ENCODE peak calls at places on chromosomes 12 and 14, in eight cellular contexts. K is lower lobe of right lung; C is CD8-positive, alpha-beta T cell; G is OCI-LY7; Q is upper lobe of right lung; R is endodermal cell; S is Caco-2; Z is gastrocnemius medialis. F is an unnamed sample. For H3K4me1, the result is how much of the 10 kb centered on the place peaks cover.

GRCh38 chr12:88553941-88554658 is 26.2 kb downstream of the KITLG start:
- DNase-seq in Z (no peak), G (no peak), K (no peak), C (no peak), S (no peak), R (no peak), Q (no peak), F (no peak)

GRCh38 chr14:68346540-68347232 is 446.2 kb downstream of the ZFP36L1 start:
- DNase-seq in K (no peak), R (no peak), G (no peak), Q (no peak), S (no peak), Z (no peak), C (no peak), F (no peak)

GRCh38 chr12:56622535-56622934 is 7.6 kb downstream of the BAZ2A start:
- DNase-seq in K (no peak), R (no peak), Q (no peak), Z (no peak), C (no peak), S (no peak), G (no peak), F (no peak)

GRCh38 chr12:70692681-70693288 is 55.6 kb upstream of the PTPRB start:
- DNase-seq in R (no peak), G (peak), S (no peak), C (no peak), Q (no peak), K (no peak), Z (no peak), F (no peak)

GRCh38 chr12:77924703-77925102 is 94.0 kb downstream of the NAV3 start:
- DNase-seq in Q (no peak), Z (no peak), K (no peak), G (no peak), S (no peak), C (no peak), R (no peak), F (no peak)

GRCh38 chr12:29559194-29559593 is 61.7 kb upstream of the OVCH1 start:
- DNase-seq in S (no peak), Z (no peak), R (no peak), C (no peak), Q (no peak), K (no peak), G (no peak), F (no peak)

GRCh38 chr12:91920276-91920675 is 225.4 kb downstream of the BTG1 start:
- DNase-seq in S (no peak), Q (no peak), Z (no peak), C (no peak), R (no peak), G (no peak), K (no peak), F (no peak)

GRCh38 chr12:72632286-72632685 is 360.1 kb downstream of the TRHDE start:
- DNase-seq in Q (no peak), Z (no peak), R (no peak), C (no peak), S (no peak), K (no peak), G (no peak), F (no peak)

GRCh38 chr14:101551729-101552595 is 9.3 kb upstream of the DIO3 start:
- DNase-seq in Z (no peak), R (no peak), K (no peak), C (no peak), Q (no peak), G (no peak), S (no peak), F (no peak)

GRCh38 chr12:116087399-116087798 is 190.1 kb downstream of the MED13L start:
- DNase-seq in G (no peak), S (no peak), K (no peak), Q (no peak), Z (no peak), R (no peak), C (no peak), F (no peak)

GRCh38 chr14:61174395-61175386 is 106.4 kb downstream of the TMEM30B start:
- DNase-seq in R (peak), G (no peak), Z (no peak), S (no peak), C (no peak), K (no peak), Q (no peak), F (no peak)

GRCh38 chr12:9784816-9785215 is 24.1 kb upstream of the CD69 start:
- DNase-seq in Q (no peak), C (no peak), R (no peak), K (no peak), S (no peak), Z (no peak), G (no peak), F (no peak)

GRCh38 chr12:388547-389137 is 478 bp downstream of the KDM5A start:
- DNase-seq in Z (no peak), R (no peak), K (peak), S (no peak), C (peak), G (peak), Q (peak), F (no peak)

GRCh38 chr12:106086696-106087095 is 52.1 kb downstream of the NUAK1 start:
- DNase-seq in K (no peak), Z (no peak), Q (no peak), G (no peak), S (no peak), R (no peak), C (no peak), F (no peak)

GRCh38 chr12:30694412-30694955 is 1.2 kb downstream of the IPO8 start:
- DNase-seq in S (no peak), R (peak), K (no peak), G (peak), Q (no peak), Z (no peak), C (no peak), F (no peak)

GRCh38 chr14:93044601-93045000 is 71.1 kb downstream of the ITPK1 start:
- DNase-seq in S (no peak), R (no peak), C (no peak), Q (peak), G (no peak), Z (no peak), K (peak), F (no peak)

GRCh38 chr14:97178781-97179180 is 381.6 kb downstream of the VRK1 start:
- DNase-seq in K (no peak), C (no peak), G (no peak), R (no peak), Z (no peak), Q (no peak), S (no peak), F (no peak)

GRCh38 chr12:14326699-14327098 is 38.8 kb upstream of the ATF7IP start:
- DNase-seq in C (no peak), R (no peak), S (no peak), K (no peak), Z (no peak), G (no peak), Q (no peak), F (no peak)

GRCh38 chr12:56358836-56359532 is 923 bp downstream of the STAT2 start:
- DNase-seq in K (no peak), Z (peak), C (no peak), R (peak), G (peak), S (no peak), Q (no peak), F (no peak)

GRCh38 chr14:21884995-21885394 is 211.4 kb upstream of the OR4E1 start:
- DNase-seq in C (no peak), Q (no peak), S (no peak), R (no peak), K (no peak), Z (no peak), G (no peak), F (no peak)

DNA sequence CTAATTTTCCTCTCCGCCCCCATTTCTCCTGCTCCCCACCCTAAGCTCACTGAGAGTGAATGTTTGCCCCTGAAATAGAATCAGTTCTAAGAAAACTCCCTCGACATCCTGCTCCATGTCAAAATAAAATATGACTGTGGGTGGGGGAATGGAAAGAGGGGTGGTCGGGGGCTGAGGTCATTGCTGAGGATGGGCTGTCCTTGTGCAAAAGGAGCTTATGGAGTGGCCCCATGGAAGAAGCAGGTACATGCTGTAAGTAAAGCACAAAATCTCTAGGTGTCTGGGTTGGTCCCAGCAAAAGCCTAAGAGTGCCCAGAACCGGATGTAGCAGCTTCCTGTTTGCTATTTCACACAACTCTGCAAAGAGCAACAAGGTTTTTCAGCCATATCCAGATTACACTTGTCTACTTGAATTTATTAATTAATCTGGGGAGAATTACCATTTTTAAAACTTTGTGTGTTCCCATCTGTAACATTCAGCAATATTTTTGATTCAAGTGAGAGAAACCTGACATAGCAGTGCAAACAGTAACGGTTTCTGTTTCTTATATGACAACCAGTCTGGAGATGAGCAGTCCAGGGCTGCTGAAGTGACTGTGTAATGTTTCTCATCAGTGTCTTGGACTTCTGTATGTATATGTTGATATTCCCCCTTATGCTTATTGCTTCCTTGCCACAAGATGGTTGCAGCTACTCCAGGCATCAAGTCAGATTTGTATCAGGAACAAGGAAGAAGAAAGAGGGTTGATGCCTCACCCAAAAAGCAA is 40.4 kb upstream of the GZMB start:
- DNase-seq in Q (no peak), R (no peak), S (no peak), C (no peak), Z (no peak), G (peak), K (no peak), F (no peak)
- H3K4me1 ChIP-seq in Q (under half), R (under half), S (under half), C (under half), Z (under half), G (under half), K (under half), F (under half)

DNA sequence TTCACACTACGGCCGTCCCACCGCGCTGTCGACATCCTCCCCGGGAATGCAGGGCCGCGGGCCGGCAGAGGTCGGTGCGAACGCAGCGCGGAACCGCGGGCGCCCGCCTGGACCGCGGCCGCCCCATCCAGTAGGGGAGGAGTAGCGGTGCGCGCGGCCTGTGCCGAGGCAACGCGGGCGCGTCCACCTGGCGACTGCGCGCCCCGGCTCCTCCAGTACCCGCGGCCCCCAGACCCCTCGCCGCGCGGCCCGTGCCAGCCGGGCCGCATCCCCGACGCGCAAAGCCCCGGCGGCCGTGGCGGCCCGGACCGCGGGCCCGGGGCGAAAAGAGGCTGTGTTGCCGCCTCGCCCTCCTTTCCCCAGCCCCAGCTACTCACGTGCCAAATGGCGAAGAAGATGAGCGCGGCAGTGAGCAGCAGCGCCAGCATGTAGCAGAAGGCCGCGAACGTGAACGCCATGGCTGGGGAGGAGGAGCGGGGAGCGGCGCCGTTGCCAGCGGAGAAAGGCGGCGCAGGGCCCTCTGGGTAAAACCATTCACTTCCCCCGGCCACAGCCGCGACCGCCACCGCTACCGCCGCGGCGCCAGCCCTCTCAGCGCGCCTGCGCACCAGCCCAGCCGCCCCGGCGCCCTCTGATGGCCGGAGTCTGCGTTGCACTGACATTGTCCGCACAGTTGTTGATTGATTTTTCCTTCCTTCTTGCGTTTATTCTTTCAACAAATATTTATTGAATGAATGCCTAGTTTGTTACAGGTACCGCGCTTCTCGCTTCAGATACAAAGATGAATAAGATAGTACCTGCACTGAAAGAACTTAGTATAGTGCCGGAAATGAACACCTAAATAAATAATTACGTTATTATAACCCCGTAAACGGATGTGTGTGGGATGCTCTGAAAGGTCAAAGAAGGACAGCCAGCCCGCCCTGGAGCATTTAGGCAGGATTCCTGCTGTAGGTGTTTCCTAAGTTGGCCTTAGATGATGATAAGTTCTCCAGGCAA is at the start of gene CNIH1:
- DNase-seq in Q (peak), G (peak), Z (peak), S (peak), R (peak), K (peak), C (peak), F (peak)
- TF ChIP-seq CTCF in Q (peak), G (peak), Z (peak), S (peak), R (peak), K (peak), C (peak), F (peak)

DNA sequence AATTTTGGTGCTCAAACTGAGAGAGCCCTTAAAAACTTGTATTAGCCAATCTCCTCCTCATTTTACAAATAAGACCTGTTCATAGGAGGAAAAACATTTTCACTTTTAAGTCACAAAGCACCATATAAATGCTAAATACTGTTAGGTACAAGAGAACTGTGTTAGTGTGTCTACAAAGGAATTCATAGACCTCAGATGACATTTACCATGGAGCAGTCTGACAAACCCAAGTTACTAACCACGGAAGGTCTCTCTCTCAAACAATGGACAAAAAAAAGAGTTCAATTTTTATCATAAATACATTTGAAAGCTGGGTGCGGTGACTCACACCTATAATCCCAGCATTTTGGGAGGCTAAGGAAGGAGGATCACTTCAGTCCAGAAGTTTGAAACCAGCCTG is 10.0 kb downstream of the SBNO1 start:
- DNase-seq in S (no peak), Q (no peak), K (no peak), R (no peak), C (no peak), Z (no peak), G (no peak), F (no peak)
- H3K4me1 ChIP-seq in S (under half), Q (under half), K (under half), R (under half), C (under half), Z (under half), G (under half), F (half or more)

DNA sequence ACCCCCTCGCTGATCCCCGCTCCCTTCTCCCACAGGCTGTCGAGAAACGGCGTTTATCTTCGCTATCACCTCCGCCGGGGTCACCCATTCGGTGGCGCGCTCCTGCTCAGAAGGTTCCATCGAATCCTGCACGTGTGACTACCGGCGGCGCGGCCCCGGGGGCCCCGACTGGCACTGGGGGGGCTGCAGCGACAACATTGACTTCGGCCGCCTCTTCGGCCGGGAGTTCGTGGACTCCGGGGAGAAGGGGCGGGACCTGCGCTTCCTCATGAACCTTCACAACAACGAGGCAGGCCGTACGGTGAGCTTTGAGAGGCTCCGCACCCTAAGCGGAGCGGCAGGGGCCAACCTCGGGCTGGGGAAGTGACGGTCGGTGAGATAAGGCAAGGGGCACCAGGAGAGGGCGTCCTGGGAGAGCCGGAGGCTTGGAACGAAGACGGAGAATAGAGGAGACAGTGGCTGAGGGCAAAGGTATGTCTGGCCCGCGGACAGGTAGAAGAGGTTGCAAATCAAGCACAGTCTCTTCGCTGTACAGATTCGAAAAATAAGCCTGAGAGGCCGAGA is 2.3 kb downstream of the WNT1 start:
- DNase-seq in K (peak), Z (no peak), S (peak), C (no peak), R (peak), G (no peak), Q (no peak), F (no peak)
- TF ChIP-seq CTCF in K (no peak), Z (no peak), S (peak), C (no peak), R (peak), G (peak), Q (no peak), F (no peak)

GRCh38 chr12:132109741-132110140 is 34.4 kb downstream of the DDX51 start:
- DNase-seq in S (no peak), C (no peak), K (no peak), Q (no peak), Z (no peak), G (no peak), R (peak), F (no peak)
- H3K4me1 ChIP-seq in S (under half), C (under half), K (under half), Q (under half), Z (under half), G (under half), R (under half), F (under half)

GRCh38 chr14:37054869-37055268 is 117.5 kb downstream of the SLC25A21 start:
- DNase-seq in Z (no peak), Q (no peak), S (no peak), R (no peak), K (no peak), G (no peak), C (no peak), F (no peak)

GRCh38 chr14:37056473-37056872 is 115.9 kb downstream of the SLC25A21 start:
- DNase-seq in K (no peak), R (no peak), G (no peak), S (no peak), C (no peak), Z (no peak), Q (no peak), F (no peak)

GRCh38 chr14:37051680-37052079 is 120.7 kb downstream of the SLC25A21 start:
- DNase-seq in R (no peak), C (no peak), S (no peak), Q (no peak), Z (no peak), G (no peak), K (no peak), F (no peak)

GRCh38 chr14:37051153-37051552 is 121.3 kb downstream of the SLC25A21 start:
- DNase-seq in Z (no peak), C (no peak), Q (no peak), K (no peak), R (no peak), G (no peak), S (no peak), F (no peak)

GRCh38 chr14:37054144-37054543 is 118.3 kb downstream of the SLC25A21 start:
- DNase-seq in R (no peak), Z (no peak), G (no peak), C (no peak), K (no peak), Q (no peak), S (no peak), F (no peak)
- TF ChIP-seq CTCF in R (no peak), Z (no peak), G (no peak), C (no peak), K (no peak), Q (no peak), S (no peak), F (no peak)

GRCh38 chr12:111440152-111440551 is 34.4 kb downstream of the SH2B3 start:
- DNase-seq in R (no peak), C (no peak), Q (no peak), Z (peak), K (no peak), S (no peak), G (no peak), F (no peak)

GRCh38 chr12:111442301-111443045 is 36.8 kb downstream of the SH2B3 start:
- DNase-seq in Z (peak), K (no peak), R (peak), C (no peak), S (no peak), Q (peak), G (no peak), F (no peak)

GRCh38 chr12:111439657-111440151 is 34.0 kb downstream of the SH2B3 start:
- DNase-seq in Z (peak), G (no peak), C (no peak), Q (peak), S (no peak), K (no peak), R (peak), F (no peak)

GRCh38 chr12:111440631-111441030 is 34.9 kb downstream of the SH2B3 start:
- DNase-seq in K (no peak), R (peak), Z (no peak), C (no peak), S (no peak), Q (peak), G (no peak), F (no peak)

DNA sequence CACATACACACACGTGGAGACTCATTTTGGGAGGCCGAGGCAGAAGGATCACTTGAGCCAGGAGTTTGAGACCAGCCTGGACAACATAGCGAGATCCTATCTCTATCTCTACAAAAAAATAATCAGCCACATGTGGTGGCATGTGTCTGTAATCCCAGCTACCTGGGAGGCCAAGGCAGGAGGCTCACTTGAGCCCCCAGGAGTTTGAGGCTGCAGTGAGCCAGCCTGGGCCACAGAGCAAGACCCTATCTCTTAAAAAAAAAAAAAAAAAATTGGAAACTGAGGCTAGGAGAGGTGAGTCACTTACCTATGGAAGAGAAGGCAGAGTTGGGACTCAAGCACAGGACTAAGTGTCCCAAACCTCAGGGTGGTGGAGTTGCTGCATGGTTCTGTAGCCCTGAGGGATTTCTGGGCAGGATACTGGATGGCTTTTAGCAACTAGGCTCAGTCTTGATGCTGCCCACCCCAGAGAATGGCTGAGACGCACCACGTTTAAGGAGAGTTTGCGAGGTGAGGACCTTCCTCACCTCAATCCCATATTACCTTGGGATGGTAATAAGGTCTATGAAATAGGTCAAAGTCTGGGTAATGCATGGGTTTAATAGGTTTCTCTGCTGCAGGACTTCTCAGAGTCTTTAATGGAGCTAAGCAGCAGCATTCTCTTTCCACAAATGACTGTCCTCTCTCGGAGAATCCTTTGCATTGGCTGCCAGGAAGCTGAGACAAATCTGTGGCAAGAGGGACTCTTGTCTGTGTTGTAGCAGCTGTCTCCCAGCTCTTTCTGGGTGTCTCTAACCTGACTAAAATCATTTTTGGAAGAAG is 35.6 kb downstream of the SH2B3 start:
- DNase-seq in R (peak), S (no peak), C (no peak), G (no peak), Q (peak), Z (peak), K (no peak), F (no peak)
- H3K4me1 ChIP-seq in R (under half), S (under half), C (half or more), G (half or more), Q (half or more), Z (under half), K (half or more), F (under half)

F was measured in stomach.